ENCODE peak calls at places on chromosomes 11 and 22, in ten cellular contexts. W is HTR-8/SVneo; H is tibial nerve; T is RKO; Z is activated T-cell treated with anti-CD3 and anti-CD28 coated beads for 1 hour; X is K562; P is iris pigment epithelial cell; U is HuH-7.5; G is astrocyte of the spinal cord; R is stimulated activated CD8-positive, alpha-beta memory T cell treated with anti-CD3 and anti-CD28 coated beads, Interleukin-7, amount 100 ng/mL, for 1 hour. J is an unnamed sample.

GRCh38 chr11:26971961-26972360 is 22.0 kb upstream of the FIBIN start:
- DNase-seq in H (no peak), Z (no peak), W (no peak), U (no peak), T (peak; percentile 5), R (no peak), G (no peak), X (no peak), P (peak; percentile 79), J (no peak)

GRCh38 chr11:90120191-90120590 is 14.3 kb upstream of the NAALAD2 start:
- DNase-seq in G (no peak), T (no peak), X (no peak), R (no peak), Z (no peak), U (no peak), H (no peak), W (no peak), P (no peak), J (no peak)

GRCh38 chr11:46099973-46100335 is 21.3 kb downstream of the PHF21A start:
- DNase-seq in G (peak; percentile 52), R (no peak), H (no peak), Z (no peak), P (peak; percentile 58), W (no peak), U (no peak), T (no peak), X (no peak), J (no peak)

GRCh38 chr11:34345991-34346480 is 11.8 kb downstream of the ABTB2 start:
- DNase-seq in Z (no peak), W (no peak), G (peak; percentile 25), H (no peak), T (no peak), R (no peak), U (no peak), P (peak; percentile 72), X (no peak), J (no peak)

GRCh38 chr11:62505112-62505783 is 41.4 kb downstream of the AHNAK start:
- DNase-seq in G (no peak), U (no peak), H (no peak), R (no peak), T (no peak), W (no peak), P (no peak), X (peak; percentile 66), Z (no peak), J (no peak)

GRCh38 chr11:45296085-45296484 is 9.9 kb upstream of the SYT13 start:
- DNase-seq in T (no peak), R (no peak), G (no peak), H (no peak), P (no peak), W (no peak), U (no peak), X (no peak), Z (no peak), J (no peak)

GRCh38 chr11:45400594-45400993 is 114.5 kb upstream of the SYT13 start:
- DNase-seq in H (no peak), Z (no peak), T (peak; percentile 67), U (no peak), P (peak; percentile 35), R (no peak), X (no peak), G (peak; percentile 86), W (peak; percentile 47), J (no peak)

GRCh38 chr22:42720263-42721044 is at the start of gene A4GALT:
- DNase-seq in Z (no peak), T (no peak), P (no peak), G (no peak), W (no peak), H (no peak), X (no peak), R (no peak), U (peak; percentile 50), J (no peak)

GRCh38 chr22:25563757-25564319 is 637 bp upstream of the GRK3 start:
- DNase-seq in X (no peak), Z (no peak), R (no peak), W (no peak), P (peak; percentile 17), T (no peak), G (no peak), U (no peak), H (no peak), J (no peak)

GRCh38 chr11:31641477-31642062 is 132.0 kb downstream of the ELP4 start:
- DNase-seq in U (peak; percentile 3), G (peak; percentile 44), X (peak; percentile 12), W (peak; percentile 1), P (peak; percentile 43), Z (no peak), H (no peak), R (no peak), T (peak; percentile 54), J (no peak)

GRCh38 chr11:4467811-4468606 is 14.4 kb upstream of the OR52K1 start:
- DNase-seq in X (no peak), U (no peak), T (no peak), H (no peak), P (no peak), W (no peak), G (no peak), R (no peak), Z (no peak), J (no peak)

GRCh38 chr11:120123946-120124345 is 14.0 kb downstream of the TRIM29 start:
- DNase-seq in H (no peak), X (no peak), G (no peak), W (no peak), P (no peak), Z (no peak), T (no peak), R (no peak), U (no peak), J (no peak)

GRCh38 chr11:92841719-92842118 is 127.7 kb upstream of the MTNR1B start:
- DNase-seq in H (no peak), R (no peak), T (no peak), X (no peak), P (no peak), U (no peak), W (no peak), G (no peak), Z (no peak), J (no peak)

GRCh38 chr11:89443366-89444303 is 47.5 kb downstream of the NOX4 start:
- DNase-seq in G (peak; percentile 40), X (no peak), T (no peak), W (no peak), Z (no peak), R (no peak), U (no peak), P (peak; percentile 29), H (no peak), J (no peak)

GRCh38 chr11:44305643-44306468 is 4.1 kb downstream of the ALX4 start:
- DNase-seq in G (no peak), W (no peak), H (no peak), U (no peak), R (no peak), X (no peak), P (peak; percentile 32), Z (no peak), T (no peak), J (no peak)

GRCh38 chr11:117232911-117233409 is 489 bp downstream of the RNF214 start:
- DNase-seq in X (peak; percentile 61), R (no peak), Z (no peak), U (peak; percentile 32), G (no peak), P (no peak), H (no peak), W (peak; percentile 17), T (no peak), J (no peak)

GRCh38 chr11:5611627-5612026 is 13.2 kb upstream of the TRIM34 start:
- DNase-seq in T (no peak), U (no peak), P (no peak), H (no peak), R (no peak), X (no peak), Z (no peak), W (no peak), G (no peak), J (no peak)

GRCh38 chr11:80855975-80856524 is 1415.2 kb upstream of the TENM4 start:
- DNase-seq in R (no peak), T (peak; percentile 3), P (peak; percentile 35), W (no peak), U (no peak), G (peak; percentile 60), H (no peak), X (no peak), Z (no peak), J (no peak)

GRCh38 chr11:17267576-17267975 is 9.0 kb upstream of the NUCB2 start:
- DNase-seq in T (peak; percentile 46), P (peak; percentile 72), H (no peak), R (no peak), Z (no peak), X (peak; percentile 13), G (peak; percentile 58), U (no peak), W (peak; percentile 85), J (no peak)

GRCh38 chr11:71370020-71370747 is 78.0 kb downstream of the DHCR7 start:
- DNase-seq in U (no peak), R (no peak), G (no peak), T (no peak), X (no peak), P (no peak), Z (no peak), H (no peak), W (no peak), J (no peak)

GRCh38 chr11:78030429-78031325 is 7.6 kb upstream of the KCTD14 start:
- DNase-seq in Z (no peak), H (no peak), G (peak; percentile 78), W (peak; percentile 65), T (no peak), X (no peak), P (peak; percentile 35), U (no peak), R (no peak), J (peak; percentile 73)

GRCh38 chr11:31958086-31958735 is 132.7 kb upstream of the RCN1 start:
- DNase-seq in P (peak; percentile 50), U (peak; percentile 66), W (peak; percentile 24), T (no peak), X (peak; percentile 72), H (peak; percentile 19), G (peak; percentile 43), R (no peak), Z (peak; percentile 39), J (peak; percentile 45)

GRCh38 chr11:48028909-48029685 is 48.7 kb downstream of the PTPRJ start:
- DNase-seq in P (peak; percentile 44), Z (no peak), G (no peak), U (no peak), W (no peak), T (peak; percentile 15), R (no peak), X (no peak), H (no peak), J (no peak)

GRCh38 chr22:19088866-19089595 is 33.2 kb downstream of the DGCR2 start:
- DNase-seq in T (no peak), P (no peak), R (no peak), H (no peak), Z (no peak), W (no peak), X (no peak), G (no peak), U (no peak), J (no peak)

GRCh38 chr11:67240575-67241389 is 25.5 kb upstream of the GRK2 start:
- DNase-seq in R (peak; percentile 47), X (peak; percentile 59), Z (peak; percentile 63), W (peak; percentile 52), U (peak; percentile 81), T (peak; percentile 88), G (peak; percentile 73), P (peak; percentile 81), H (no peak), J (no peak)

GRCh38 chr22:46536559-46537220 is 730 bp downstream of the CELSR1 start:
- DNase-seq in P (peak; percentile 13), Z (no peak), H (no peak), W (no peak), X (no peak), R (no peak), U (peak; percentile 71), G (no peak), T (no peak), J (no peak)

GRCh38 chr22:19708323-19709011 is 5.8 kb upstream of the SEPTIN5 start:
- DNase-seq in G (no peak), W (no peak), U (no peak), P (no peak), X (no peak), Z (no peak), T (no peak), R (no peak), H (no peak), J (peak; percentile 1)

GRCh38 chr11:6531267-6531752 is 34.2 kb downstream of the DNHD1 start:
- DNase-seq in U (no peak), H (no peak), G (peak; percentile 47), W (peak; percentile 53), P (peak; percentile 41), T (peak; percentile 69), R (no peak), X (peak; percentile 66), Z (no peak), J (peak; percentile 53)